ENCODE peak calls at places on chromosomes 5 and 9, in five cellular contexts. M, S, E, K and V are unnamed samples.

GRCh38 chr5:108700928-108701327 is 46.8 kb upstream of the FER start:
- DNase-seq in M (no peak), S (no peak), E (no peak), K (no peak), V (no peak)

GRCh38 chr9:136538599-136539426 is 7.0 kb downstream of the NOTCH1 start:
- DNase-seq in M (peak; percentile 59), S (no peak), E (no peak), K (peak; percentile 36), V (no peak)

GRCh38 chr5:180866296-180866695 is 5.2 kb upstream of the ZFP62 start:
- DNase-seq in M (no peak), S (no peak), E (no peak), K (no peak), V (no peak)

GRCh38 chr9:114037961-114038723 is 40.0 kb downstream of the AMBP start:
- DNase-seq in M (no peak), S (no peak), E (no peak), K (no peak), V (no peak)

GRCh38 chr9:105911104-105911911 is 217.0 kb downstream of the TMEM38B start:
- DNase-seq in M (no peak), S (peak; percentile 2), E (no peak), K (peak; percentile 3), V (no peak)

GRCh38 chr5:173563246-173563645 is 53.2 kb downstream of the BOD1 start:
- DNase-seq in M (no peak), S (no peak), E (peak; percentile 15), K (no peak), V (no peak)

GRCh38 chr9:98992885-98993569 is 49.3 kb downstream of the COL15A1 start:
- DNase-seq in M (no peak), S (no peak), E (no peak), K (no peak), V (peak; percentile 31)

GRCh38 chr9:21454149-21454548 is 13.9 kb downstream of the IFNA1 start:
- DNase-seq in M (no peak), S (peak; percentile 74), E (peak; percentile 51), K (peak; percentile 58), V (peak; percentile 78)

GRCh38 chr9:132546148-132547051 is 36.0 kb upstream of the BARHL1 start:
- DNase-seq in M (no peak), S (peak; percentile 32), E (no peak), K (peak; percentile 25), V (peak; percentile 24)

GRCh38 chr9:132075853-132076252 is 3.8 kb downstream of the MED27 start:
- DNase-seq in M (no peak), S (no peak), E (no peak), K (no peak), V (no peak)

GRCh38 chr5:170278611-170279500 is 18.7 kb downstream of the LCP2 start:
- DNase-seq in M (peak; percentile 87), S (no peak), E (no peak), K (no peak), V (no peak)

GRCh38 chr5:81553570-81554212 is 159.8 kb upstream of the ACOT12 start:
- DNase-seq in M (no peak), S (no peak), E (no peak), K (no peak), V (no peak)

DNA sequence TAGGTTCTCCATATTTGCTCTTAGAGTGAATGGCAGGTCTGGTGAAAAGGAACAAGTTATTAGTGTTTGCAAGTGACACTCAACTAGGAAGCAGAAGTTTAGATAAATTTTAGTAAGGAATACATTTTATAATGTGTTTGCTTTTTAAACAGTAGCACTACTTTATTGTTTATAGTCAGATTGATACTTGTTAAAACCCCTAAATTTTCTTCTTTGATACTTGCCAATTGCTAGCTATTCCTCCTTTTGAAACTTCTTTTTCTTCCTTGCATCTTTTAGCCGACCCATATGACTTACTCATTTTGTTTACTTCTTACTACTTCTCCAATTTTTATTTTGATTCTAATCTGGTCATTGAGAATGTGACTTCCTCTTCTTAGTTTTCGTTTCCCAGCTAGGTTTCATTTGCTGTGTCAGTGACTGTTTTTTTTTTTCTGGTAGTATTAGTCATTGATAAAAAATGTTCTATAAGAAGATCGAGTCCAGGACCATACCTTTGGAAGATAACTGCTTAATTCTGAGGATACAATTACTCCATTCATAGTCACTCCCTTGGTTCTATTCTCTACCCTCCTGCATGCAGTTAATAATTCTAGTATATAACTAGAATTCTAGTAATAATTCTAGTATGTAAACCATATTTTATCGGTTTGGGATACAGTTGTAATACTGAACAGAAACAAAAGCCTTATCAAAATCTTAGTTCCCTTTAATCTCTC is 2.7 kb upstream of the RICTOR start:
- DNase-seq in M (peak; percentile 58), S (peak; percentile 47), E (peak; percentile 56), K (peak; percentile 31), V (peak; percentile 48)
- H3K4me3 ChIP-seq in M (peak overlapping the region; percentile 35), S (no peak overlapping the region), E (no peak overlapping the region), K (no peak overlapping the region), V (no peak overlapping the region)

DNA sequence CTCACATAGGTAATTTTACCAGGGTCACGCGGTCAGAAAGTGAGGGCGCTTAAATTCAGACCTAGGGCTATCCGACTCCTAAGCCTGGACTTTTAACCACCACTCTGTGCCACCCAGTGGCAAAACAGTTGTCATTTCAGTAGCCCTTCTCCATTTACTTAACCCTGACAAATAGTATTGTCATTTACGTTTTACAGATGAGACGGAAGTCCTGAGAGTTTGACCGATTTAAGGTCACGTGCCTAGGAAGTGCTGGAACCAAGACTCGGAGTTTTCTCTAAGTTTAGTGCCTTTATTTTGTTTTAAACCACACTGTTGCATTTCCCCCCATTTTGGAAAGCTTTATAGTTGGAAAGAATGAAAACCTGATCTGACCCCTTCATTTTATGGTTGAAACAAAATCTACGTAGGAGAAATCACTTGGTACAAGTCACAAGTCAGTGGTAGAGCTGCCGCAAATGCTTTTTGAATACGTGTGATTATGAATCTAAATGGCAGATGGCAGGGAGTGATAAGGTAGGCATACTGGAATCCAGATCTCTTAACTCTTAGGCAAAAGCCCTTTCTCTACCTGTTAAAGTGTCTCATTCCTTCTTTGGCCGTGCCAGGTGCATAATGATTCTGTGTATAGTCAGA is 701 bp downstream of the MRRF start:
- DNase-seq in M (no peak), S (peak; percentile 27), E (peak; percentile 6), K (peak; percentile 20), V (peak; percentile 46)
- TF ChIP-seq CTCF in M (no peak), S (no peak), E (no peak), K (no peak), V (no peak)

GRCh38 chr5:68292316-68292715 is 76.8 kb downstream of the PIK3R1 start:
- DNase-seq in M (no peak), S (peak; percentile 58), E (peak; percentile 25), K (no peak), V (no peak)
- H3K4me3 ChIP-seq in M (no peak overlapping the region), S (no peak overlapping the region), E (no peak overlapping the region), K (no peak overlapping the region), V (no peak overlapping the region)

DNA sequence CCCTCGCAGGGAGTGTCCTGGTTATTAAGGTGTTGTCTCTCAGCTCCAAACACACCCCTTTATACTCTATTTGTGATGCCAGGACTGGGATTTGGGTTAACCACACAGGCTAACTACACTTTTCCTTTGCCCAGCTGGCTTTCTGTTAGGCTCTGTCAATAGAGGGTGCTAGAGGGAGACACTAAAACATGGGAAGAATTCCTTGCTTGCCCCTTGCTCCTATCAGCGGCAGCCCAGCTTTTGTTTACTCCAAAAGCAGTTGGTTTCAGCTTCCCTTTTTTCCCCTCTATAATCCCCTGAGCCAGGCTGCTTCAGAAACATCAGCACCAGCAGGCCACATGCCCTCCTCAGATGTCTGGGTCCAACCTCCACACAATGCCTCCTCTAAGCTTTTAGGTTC is 297.1 kb downstream of the KCTD16 start:
- DNase-seq in M (no peak), S (peak; percentile 54), E (peak; percentile 56), K (peak; percentile 51), V (peak; percentile 21)
- TF ChIP-seq CTCF in M (peak; percentile 47), S (peak; percentile 70), E (peak; percentile 72), K (peak; percentile 79), V (peak; percentile 49)